ENCODE peak calls at places on chromosomes 11 and 22, in six cellular contexts. U is breast epithelium; K is activated CD4-positive, alpha-beta T cell treated with anti-CD3 and anti-CD28 coated beads, Interleukin-2, amount 10 ng/mL, durations not matched to agents 7 days and 5 days; Q is G401; R is GM23248; F is RCC 7860. W is an unnamed sample.

GRCh38 chr11:127191689-127192088 is 191.1 kb upstream of the KIRREL3 start:
- DNase-seq in U (no peak), K (no peak), Q (no peak), R (no peak), F (no peak), W (no peak)

GRCh38 chr11:103987631-103988594 is 48.5 kb upstream of the DDI1 start:
- DNase-seq in U (no peak), K (no peak), Q (no peak), R (peak; percentile 14), F (no peak), W (no peak)

GRCh38 chr11:46918778-46919513 is 596 bp upstream of the LRP4 start:
- DNase-seq in U (no peak), K (no peak), Q (no peak), R (no peak), F (no peak), W (no peak)

GRCh38 chr11:44718057-44718456 is 8.7 kb upstream of the TSPAN18 start:
- DNase-seq in U (no peak), K (no peak), Q (no peak), R (no peak), F (no peak), W (no peak)

GRCh38 chr11:69442807-69443137 is 38.7 kb upstream of the LINC01488 start:
- DNase-seq in U (no peak), K (no peak), Q (no peak), R (peak; percentile 88), F (no peak), W (no peak)

GRCh38 chr11:19474954-19475811 is 234.4 kb upstream of the E2F8 start:
- DNase-seq in U (no peak), K (no peak), Q (peak; percentile 2), R (no peak), F (no peak), W (no peak)

GRCh38 chr22:26466196-26466595 is 17.4 kb downstream of the HPS4 start:
- DNase-seq in U (no peak), K (no peak), Q (peak; percentile 99), R (peak; percentile 29), F (no peak), W (no peak)

GRCh38 chr11:27329867-27330632 is 33.0 kb downstream of the CCDC34 start:
- DNase-seq in U (no peak), K (no peak), Q (no peak), R (no peak), F (no peak), W (no peak)

GRCh38 chr11:64092119-64092760 is 56.5 kb downstream of the FLRT1 start:
- DNase-seq in U (no peak), K (no peak), Q (no peak), R (no peak), F (no peak), W (no peak)

GRCh38 chr11:94973099-94973968 is at the start of the genes CWC15 and KDM4D:
- DNase-seq in U (peak; percentile 95), K (peak; percentile 96), Q (peak; percentile 96), R (peak; percentile 99), F (peak; percentile 72), W (peak; percentile 91)

GRCh38 chr22:27174970-27175369 is 517.6 kb downstream of the MIAT start:
- DNase-seq in U (no peak), K (no peak), Q (no peak), R (no peak), F (no peak), W (no peak)

GRCh38 chr22:24465566-24465965 is 29.6 kb upstream of the UPB1 start:
- DNase-seq in U (no peak), K (no peak), Q (no peak), R (peak; percentile 56), F (peak; percentile 75), W (no peak)

GRCh38 chr11:134034496-134035381 is 34.1 kb upstream of the JAM3 start:
- DNase-seq in U (peak; percentile 26), K (no peak), Q (peak; percentile 82), R (peak; percentile 60), F (no peak), W (no peak)

GRCh38 chr22:17120281-17120680 is 879 bp downstream of the TMEM121B start:
- DNase-seq in U (no peak), K (peak; percentile 58), Q (no peak), R (peak; percentile 56), F (no peak), W (peak; percentile 38)

GRCh38 chr22:39021552-39022250 is 774 bp downstream of the APOBEC3D start:
- DNase-seq in U (no peak), K (no peak), Q (no peak), R (peak; percentile 5), F (no peak), W (no peak)

GRCh38 chr22:26970809-26971394 is 313.5 kb downstream of the MIAT start:
- DNase-seq in U (no peak), K (no peak), Q (no peak), R (no peak), F (no peak), W (no peak)

GRCh38 chr22:45006101-45006872 is 3.5 kb downstream of the PHF21B start:
- DNase-seq in U (no peak), K (no peak), Q (peak; percentile 16), R (peak; percentile 6), F (no peak), W (no peak)

GRCh38 chr11:82680252-82680651 is 53.4 kb downstream of the FAM181B start:
- DNase-seq in U (no peak), K (no peak), Q (no peak), R (no peak), F (no peak), W (no peak)

GRCh38 chr11:32382339-32383049 is 52.8 kb downstream of the WT1 start:
- DNase-seq in U (no peak), K (no peak), Q (no peak), R (no peak), F (peak; percentile 80), W (no peak)

GRCh38 chr11:91761406-91762027 is 463.1 kb upstream of the FAT3 start:
- DNase-seq in U (no peak), K (no peak), Q (no peak), R (no peak), F (no peak), W (no peak)

GRCh38 chr11:43359432-43359818 is 705 bp downstream of the TTC17 start:
- DNase-seq in U (no peak), K (peak; percentile 44), Q (peak; percentile 19), R (peak; percentile 69), F (no peak), W (peak; percentile 24)

GRCh38 chr11:5234390-5234834 is at the start of gene HBD:
- DNase-seq in U (no peak), K (no peak), Q (no peak), R (peak; percentile 64), F (peak; percentile 9), W (no peak)

GRCh38 chr11:123258877-123259276 is 63.8 kb upstream of the CLMP start:
- DNase-seq in U (no peak), K (no peak), Q (no peak), R (no peak), F (no peak), W (no peak)

GRCh38 chr11:48052183-48053040 is 72.1 kb downstream of the PTPRJ start:
- DNase-seq in U (peak; percentile 88), K (no peak), Q (no peak), R (peak; percentile 66), F (no peak), W (no peak)

GRCh38 chr22:47120399-47120798 is 357.9 kb downstream of the TBC1D22A start:
- DNase-seq in U (no peak), K (no peak), Q (no peak), R (no peak), F (no peak), W (no peak)

GRCh38 chr11:46278387-46279173 is 1.1 kb downstream of the CREB3L1 start:
- DNase-seq in U (no peak), K (no peak), Q (no peak), R (peak; percentile 86), F (no peak), W (no peak)

W was measured in central memory CD4-positive, alpha-beta T cell.